ENCODE peak calls at places on chromosomes 6 and 20, in nine cellular contexts. B is BE2C, O is glutamatergic neuron, D is uterus, I is astrocyte, W is left ventricle myocardium inferior, J is A549, N is left lung, P is right atrium auricular region. U is an unnamed sample.

GRCh38 chr6:1916334-1916985 is 306.7 kb downstream of the FOXC1 start:
- DNase-seq in B (no peak), O (no peak), D (no peak), I (peak), W (no peak), J (no peak), N (no peak), P (no peak), U (no peak)

GRCh38 chr6:149451361-149452061 is 33.3 kb downstream of the ZC3H12D start:
- DNase-seq in B (no peak), O (peak), D (no peak), I (no peak), W (peak), J (no peak), N (peak), P (no peak), U (peak)

GRCh38 chr6:15969236-15969778 is 159.6 kb upstream of the MYLIP start:
- DNase-seq in B (no peak), O (no peak), D (no peak), I (peak), W (no peak), J (no peak), N (no peak), P (no peak), U (no peak)

GRCh38 chr20:54122681-54123586 is 50.9 kb downstream of the CYP24A1 start:
- DNase-seq in B (no peak), O (no peak), D (no peak), I (no peak), W (no peak), J (no peak), N (no peak), P (no peak), U (no peak)

GRCh38 chr6:110357696-110358535 is at the start of gene METTL24:
- DNase-seq in B (peak), O (peak), D (peak), I (no peak), W (no peak), J (no peak), N (no peak), P (no peak), U (peak)

GRCh38 chr6:26471970-26472369 is 14.2 kb downstream of the BTN2A1 start:
- DNase-seq in B (no peak), O (no peak), D (no peak), I (no peak), W (no peak), J (no peak), N (no peak), P (no peak), U (no peak)

GRCh38 chr6:148657053-148657452 is 89.8 kb upstream of the UST start:
- DNase-seq in B (no peak), O (no peak), D (no peak), I (peak), W (no peak), J (no peak), N (peak), P (peak), U (no peak)

GRCh38 chr6:97053643-97054411 is 129.3 kb downstream of the KLHL32 start:
- DNase-seq in B (no peak), O (no peak), D (no peak), I (peak), W (no peak), J (peak), N (no peak), P (no peak), U (no peak)

GRCh38 chr20:19486448-19486847 is 271.6 kb upstream of the RIN2 start:
- DNase-seq in B (no peak), O (no peak), D (no peak), I (no peak), W (no peak), J (no peak), N (no peak), P (no peak), U (no peak)

GRCh38 chr6:134035823-134036296 is 16.6 kb downstream of the SLC2A12 start:
- DNase-seq in B (no peak), O (no peak), D (no peak), I (peak), W (no peak), J (peak), N (no peak), P (no peak), U (no peak)

GRCh38 chr20:53399592-53400335 is 193.9 kb downstream of the ZNF217 start:
- DNase-seq in B (no peak), O (no peak), D (no peak), I (peak), W (peak), J (no peak), N (peak), P (no peak), U (no peak)

GRCh38 chr6:13287104-13287503 is 41.2 kb downstream of the TBC1D7 start:
- DNase-seq in B (no peak), O (no peak), D (no peak), I (no peak), W (no peak), J (no peak), N (no peak), P (no peak), U (no peak)

GRCh38 chr20:45017859-45018258 is 51.5 kb downstream of the STK4 start:
- DNase-seq in B (no peak), O (no peak), D (no peak), I (peak), W (no peak), J (no peak), N (no peak), P (no peak), U (no peak)

GRCh38 chr6:113856011-113856551 is 1.1 kb upstream of the MARCKS start:
- DNase-seq in B (peak), O (peak), D (no peak), I (peak), W (no peak), J (peak), N (no peak), P (no peak), U (peak)

GRCh38 chr20:53216856-53217576 is 244.9 kb downstream of the TSHZ2 start:
- DNase-seq in B (peak), O (peak), D (peak), I (peak), W (peak), J (peak), N (peak), P (peak), U (peak)

GRCh38 chr6:156933201-156934053 is 156.2 kb downstream of the ARID1B start:
- DNase-seq in B (peak), O (no peak), D (no peak), I (no peak), W (no peak), J (no peak), N (peak), P (no peak), U (peak)

GRCh38 chr6:42978487-42978792 is 541 bp downstream of the PEX6 start:
- DNase-seq in B (no peak), O (peak), D (peak), I (no peak), W (peak), J (peak), N (peak), P (no peak), U (peak)

GRCh38 chr6:11585426-11586016 is 48.0 kb downstream of the TMEM170B start:
- DNase-seq in B (no peak), O (no peak), D (no peak), I (no peak), W (no peak), J (peak), N (no peak), P (no peak), U (no peak)

GRCh38 chr20:52748235-52748950 is 223.8 kb upstream of the TSHZ2 start:
- DNase-seq in B (no peak), O (no peak), D (peak), I (no peak), W (peak), J (no peak), N (no peak), P (no peak), U (no peak)

GRCh38 chr6:33171096-33171888 is 21.0 kb downstream of the COL11A2 start:
- DNase-seq in B (no peak), O (no peak), D (no peak), I (no peak), W (no peak), J (no peak), N (peak), P (no peak), U (no peak)

GRCh38 chr20:22584922-22585785 is 782 bp upstream of the FOXA2 start:
- DNase-seq in B (no peak), O (peak), D (no peak), I (no peak), W (no peak), J (peak), N (no peak), P (no peak), U (no peak)

GRCh38 chr20:62796699-62797491 is 622 bp downstream of the MRGBP start:
- DNase-seq in B (no peak), O (no peak), D (no peak), I (no peak), W (no peak), J (no peak), N (no peak), P (no peak), U (no peak)

GRCh38 chr6:158793432-158793831 is 25.7 kb downstream of the EZR start:
- DNase-seq in B (no peak), O (no peak), D (no peak), I (no peak), W (no peak), J (peak), N (no peak), P (no peak), U (no peak)

GRCh38 chr6:72580281-72580940 is 41.5 kb upstream of the KCNQ5 start:
- DNase-seq in B (no peak), O (peak), D (no peak), I (peak), W (no peak), J (peak), N (no peak), P (no peak), U (no peak)

GRCh38 chr6:118372413-118372812 is 175.7 kb upstream of the PLN start:
- DNase-seq in B (peak), O (no peak), D (no peak), I (peak), W (peak), J (no peak), N (no peak), P (peak), U (no peak)

GRCh38 chr6:117188627-117189201 is 76.6 kb upstream of the VGLL2 start:
- DNase-seq in B (no peak), O (no peak), D (no peak), I (no peak), W (no peak), J (no peak), N (no peak), P (no peak), U (no peak)

GRCh38 chr6:28553986-28554881 is 28.6 kb downstream of the GPX5 start:
- DNase-seq in B (peak), O (no peak), D (no peak), I (no peak), W (no peak), J (no peak), N (no peak), P (no peak), U (no peak)

GRCh38 chr20:4978050-4978918 is 23.0 kb downstream of the SLC23A2 start:
- DNase-seq in B (no peak), O (no peak), D (no peak), I (peak), W (no peak), J (no peak), N (no peak), P (no peak), U (no peak)

GRCh38 chr6:157193443-157193996 is 129.8 kb downstream of the TMEM242 start:
- DNase-seq in B (no peak), O (no peak), D (no peak), I (no peak), W (no peak), J (no peak), N (no peak), P (no peak), U (no peak)

GRCh38 chr6:144681334-144681733 is 396.2 kb downstream of the UTRN start:
- DNase-seq in B (no peak), O (no peak), D (no peak), I (no peak), W (no peak), J (no peak), N (no peak), P (no peak), U (no peak)

GRCh38 chr6:54267798-54268197 is 40.4 kb upstream of the TINAG start:
- DNase-seq in B (peak), O (peak), D (no peak), I (peak), W (no peak), J (peak), N (no peak), P (no peak), U (no peak)

GRCh38 chr6:97586344-97586743 is 303.3 kb upstream of the MMS22L start:
- DNase-seq in B (peak), O (no peak), D (no peak), I (peak), W (no peak), J (peak), N (no peak), P (no peak), U (no peak)

GRCh38 chr6:167141667-167142432 is 15.9 kb downstream of the GPR31 start:
- DNase-seq in B (peak), O (peak), D (peak), I (no peak), W (peak), J (peak), N (peak), P (no peak), U (peak)

GRCh38 chr6:3009930-3010329 is 10.2 kb downstream of the NQO2 start:
- DNase-seq in B (no peak), O (no peak), D (no peak), I (peak), W (no peak), J (no peak), N (no peak), P (no peak), U (no peak)

GRCh38 chr6:158666637-158667359 is 16.9 kb downstream of the SYTL3 start:
- DNase-seq in B (no peak), O (no peak), D (no peak), I (peak), W (no peak), J (no peak), N (peak), P (peak), U (no peak)

GRCh38 chr6:12751694-12752304 is 35.2 kb downstream of the PHACTR1 start:
- DNase-seq in B (peak), O (no peak), D (no peak), I (peak), W (peak), J (peak), N (peak), P (no peak), U (peak)

GRCh38 chr6:31305674-31306219 is 33.9 kb upstream of the HLA-C start:
- DNase-seq in B (no peak), O (no peak), D (no peak), I (no peak), W (no peak), J (no peak), N (no peak), P (no peak), U (no peak)

GRCh38 chr20:41717464-41717863 is 99.3 kb upstream of the CHD6 start:
- DNase-seq in B (peak), O (no peak), D (no peak), I (no peak), W (no peak), J (no peak), N (no peak), P (no peak), U (no peak)

GRCh38 chr20:58893355-58894151 is 41.0 kb downstream of the GNAS start:
- DNase-seq in B (no peak), O (no peak), D (no peak), I (peak), W (no peak), J (no peak), N (no peak), P (no peak), U (no peak)

GRCh38 chr6:112626468-112627082 is 279.4 kb downstream of the RFPL4B start:
- DNase-seq in B (no peak), O (no peak), D (no peak), I (peak), W (no peak), J (peak), N (no peak), P (no peak), U (no peak)

GRCh38 chr6:154529957-154530356 is 19.5 kb upstream of the CNKSR3 start:
- DNase-seq in B (no peak), O (no peak), D (no peak), I (no peak), W (no peak), J (no peak), N (no peak), P (no peak), U (no peak)

GRCh38 chr6:154534531-154534930 is 24.0 kb upstream of the CNKSR3 start:
- DNase-seq in B (no peak), O (no peak), D (no peak), I (no peak), W (no peak), J (no peak), N (no peak), P (no peak), U (no peak)

GRCh38 chr6:154535146-154535545 is 24.7 kb upstream of the CNKSR3 start:
- DNase-seq in B (no peak), O (no peak), D (no peak), I (no peak), W (no peak), J (no peak), N (no peak), P (no peak), U (no peak)

GRCh38 chr6:154536255-154536654 is 25.8 kb upstream of the CNKSR3 start:
- DNase-seq in B (no peak), O (no peak), D (no peak), I (no peak), W (no peak), J (no peak), N (no peak), P (no peak), U (no peak)

GRCh38 chr6:154532426-154532825 is 21.9 kb upstream of the CNKSR3 start:
- DNase-seq in B (no peak), O (no peak), D (no peak), I (no peak), W (no peak), J (no peak), N (no peak), P (no peak), U (no peak)
- TF ChIP-seq CTCF in B (no peak), O (no peak), D (no peak), I (no peak), W (no peak), J (no peak), N (no peak), P (no peak), U (no peak)

GRCh38 chr20:1816384-1817381 is 78.5 kb upstream of the SIRPA start:
- DNase-seq in B (no peak), O (no peak), D (no peak), I (peak), W (no peak), J (peak), N (peak), P (peak), U (no peak)
- TF ChIP-seq CTCF in B (no peak), O (no peak), D (no peak), I (no peak), W (no peak), J (no peak), N (no peak), P (no peak), U (no peak)

DNA sequence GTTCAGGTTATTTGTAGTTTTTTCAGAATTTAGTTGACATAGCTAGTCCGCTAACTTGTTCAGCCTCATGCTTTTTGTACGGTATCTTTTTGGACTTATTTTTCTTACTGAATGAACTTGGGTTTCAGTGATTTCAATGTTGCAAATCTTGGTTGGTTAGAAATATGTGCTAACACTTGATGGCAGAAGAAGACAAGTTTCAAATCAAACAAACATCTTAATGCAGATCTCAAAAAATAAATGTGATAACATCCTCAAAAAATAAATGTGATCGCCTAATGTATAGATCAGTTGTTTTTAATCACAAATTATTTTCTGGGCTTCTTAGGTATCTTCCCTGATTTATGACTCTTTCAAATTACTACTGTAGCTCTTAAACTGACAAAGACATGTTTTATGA is 70.6 kb downstream of the AKAP7 start:
- DNase-seq in B (no peak), O (no peak), D (no peak), I (no peak), W (no peak), J (no peak), N (no peak), P (no peak), U (no peak)
- TF ChIP-seq CTCF in B (no peak), O (no peak), D (no peak), I (no peak), W (no peak), J (no peak), N (no peak), P (peak), U (no peak)

GRCh38 chr20:34713194-34713943 is 9.2 kb downstream of the TP53INP2 start:
- DNase-seq in B (peak), O (no peak), D (no peak), I (peak), W (no peak), J (peak), N (no peak), P (no peak), U (no peak)

GRCh38 chr20:34716921-34717229 is 12.7 kb downstream of the TP53INP2 start:
- DNase-seq in B (no peak), O (no peak), D (no peak), I (no peak), W (no peak), J (no peak), N (no peak), P (no peak), U (no peak)

GRCh38 chr20:34720266-34720665 is 16.1 kb downstream of the TP53INP2 start:
- DNase-seq in B (no peak), O (no peak), D (no peak), I (peak), W (no peak), J (no peak), N (no peak), P (no peak), U (no peak)

GRCh38 chr20:34715384-34715783 is 11.2 kb downstream of the TP53INP2 start:
- DNase-seq in B (no peak), O (no peak), D (no peak), I (no peak), W (no peak), J (no peak), N (no peak), P (no peak), U (no peak)

DNA sequence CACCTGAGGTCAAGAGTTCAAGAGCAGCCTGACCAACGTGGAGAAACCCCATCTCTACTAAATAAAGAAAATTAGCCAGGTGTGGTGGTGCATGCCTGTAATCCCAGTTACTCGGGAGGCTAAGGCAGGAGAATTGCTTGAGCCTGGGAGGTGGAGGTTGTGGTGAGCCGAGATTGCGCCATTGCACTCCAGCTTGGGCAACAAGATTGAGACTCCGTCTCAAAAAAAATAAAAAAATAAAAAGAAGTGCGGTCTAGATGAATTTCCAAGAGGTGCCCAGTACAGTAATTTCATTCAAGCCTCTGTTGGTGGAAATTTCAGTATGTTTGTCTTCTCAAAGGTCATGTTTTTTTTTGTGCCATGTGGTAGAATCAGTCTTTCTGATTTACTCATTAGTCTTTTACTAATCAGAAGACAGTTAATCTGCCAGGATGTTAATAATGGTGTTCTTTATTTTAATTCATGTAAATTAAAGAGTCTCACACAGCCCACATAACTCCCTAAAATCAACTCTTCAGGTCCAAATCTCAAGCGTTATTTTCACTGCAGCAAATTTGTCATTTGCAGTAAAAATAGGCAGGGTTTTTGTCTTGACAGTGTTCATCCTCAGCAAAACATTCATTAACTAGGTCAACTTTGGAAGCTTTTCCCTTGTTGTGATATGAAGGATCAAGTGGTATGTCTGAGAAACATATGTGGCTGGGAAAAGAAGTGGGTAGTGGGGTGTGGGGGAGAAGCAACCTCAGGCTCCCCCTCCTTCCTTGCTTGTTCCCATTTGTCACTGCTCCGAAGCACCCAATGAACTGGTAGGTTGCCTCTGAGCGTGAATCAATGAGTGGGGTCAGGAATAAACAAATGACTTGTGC is 13.3 kb downstream of the TP53INP2 start:
- DNase-seq in B (no peak), O (no peak), D (no peak), I (no peak), W (no peak), J (no peak), N (no peak), P (no peak), U (no peak)
- TF ChIP-seq CTCF in B (no peak), O (no peak), D (no peak), I (no peak), W (no peak), J (no peak), N (no peak), P (no peak), U (no peak)